ENCODE peak calls at places on chromosomes 5 and 9, in ten cellular contexts. K, G, M, I, S, X, Y, J, B and P are unnamed samples.

GRCh38 chr5:32736842-32737241 is 25.7 kb downstream of the NPR3 start:
- DNase-seq in K (no peak), S (no peak), B (no peak), J (no peak), Y (no peak), X (no peak), G (no peak), M (no peak), I (no peak), P (no peak)

GRCh38 chr5:170632985-170633234 is 129.1 kb downstream of the KCNIP1 start:
- DNase-seq in I (peak), G (peak), S (no peak), X (peak), K (peak), M (no peak), J (peak), B (no peak), Y (peak), P (no peak)

GRCh38 chr5:147559725-147560124 is 49.9 kb upstream of the DPYSL3 start:
- DNase-seq in Y (no peak), X (no peak), J (no peak), S (no peak), M (peak), G (no peak), K (no peak), B (no peak), I (no peak), P (no peak)

GRCh38 chr9:121169094-121169601 is 32.5 kb downstream of the RAB14 start:
- DNase-seq in B (peak), G (no peak), Y (peak), X (no peak), J (peak), M (no peak), K (no peak), I (no peak), S (no peak), P (no peak)

GRCh38 chr5:66239034-66239433 is 94.9 kb downstream of the SREK1 start:
- DNase-seq in J (peak), X (no peak), M (peak), G (no peak), I (no peak), S (no peak), B (peak), K (no peak), Y (no peak), P (peak)

GRCh38 chr9:136361047-136361756 is 2.3 kb downstream of the DNLZ start:
- DNase-seq in Y (no peak), S (no peak), X (no peak), B (no peak), M (no peak), J (no peak), K (no peak), G (no peak), I (no peak), P (no peak)

GRCh38 chr5:56090793-56091460 is 96.2 kb upstream of the IL6ST start:
- DNase-seq in I (no peak), X (no peak), J (no peak), K (no peak), S (no peak), Y (no peak), M (no peak), B (no peak), G (no peak), P (no peak)

GRCh38 chr9:74755999-74756398 is 131.7 kb downstream of the TRPM6 start:
- DNase-seq in B (no peak), I (no peak), K (no peak), X (no peak), S (no peak), M (no peak), J (no peak), G (no peak), Y (no peak), P (no peak)

GRCh38 chr9:97851450-97851883 is 1.6 kb upstream of the FOXE1 start:
- DNase-seq in S (no peak), I (no peak), G (no peak), B (no peak), Y (no peak), J (no peak), M (no peak), X (no peak), K (no peak), P (no peak)

GRCh38 chr5:144040615-144041394 is 129.7 kb downstream of the YIPF5 start:
- DNase-seq in X (no peak), J (no peak), M (no peak), K (no peak), Y (no peak), B (no peak), S (no peak), G (no peak), I (no peak), P (no peak)

GRCh38 chr9:124286292-124286931 is 28.7 kb downstream of the NEK6 start:
- DNase-seq in I (peak), K (no peak), Y (no peak), S (no peak), G (peak), J (peak), X (peak), B (peak), M (no peak), P (peak)

GRCh38 chr5:146428658-146429057 is 18.5 kb upstream of the TCERG1 start:
- DNase-seq in Y (no peak), M (peak), X (no peak), K (no peak), J (no peak), I (no peak), S (no peak), B (no peak), G (peak), P (no peak)

GRCh38 chr5:2738156-2738699 is 13.2 kb downstream of the IRX2 start:
- DNase-seq in J (no peak), G (no peak), K (no peak), B (no peak), Y (no peak), X (no peak), S (no peak), M (no peak), I (no peak), P (no peak)

GRCh38 chr9:13278368-13279246 is 885 bp downstream of the MPDZ start:
- DNase-seq in S (peak), G (no peak), Y (no peak), X (no peak), B (peak), K (no peak), J (no peak), M (peak), I (peak), P (no peak)

GRCh38 chr9:2567922-2568321 is 53.7 kb upstream of the VLDLR start:
- DNase-seq in G (no peak), B (no peak), S (no peak), J (no peak), K (no peak), I (no peak), M (peak), X (no peak), Y (no peak), P (no peak)

GRCh38 chr5:62284946-62285891 is 20.8 kb upstream of the KIF2A start:
- DNase-seq in X (no peak), K (no peak), I (no peak), B (no peak), J (no peak), Y (no peak), S (no peak), M (no peak), G (no peak), P (no peak)